ENCODE peak calls at places on chromosomes 6 and 20, in five cellular contexts. L, C, T, R and D are unnamed samples.

GRCh38 chr6:142030115-142030619 is 102.6 kb upstream of the GJE1 start:
- DNase-seq in R (no peak), T (no peak), L (peak; percentile 56), C (no peak), D (no peak)

GRCh38 chr6:161319231-161319630 is 45.4 kb upstream of the AGPAT4 start:
- DNase-seq in T (no peak), R (no peak), C (no peak), L (no peak), D (no peak)

GRCh38 chr6:14144678-14145113 is 27.1 kb downstream of the CD83 start:
- DNase-seq in T (peak; percentile 85), R (peak; percentile 69), C (peak; percentile 80), L (peak; percentile 79), D (peak; percentile 84)

GRCh38 chr20:56460459-56460858 is 8.0 kb upstream of the RTF2 start:
- DNase-seq in T (no peak), R (no peak), L (no peak), C (no peak), D (peak; percentile 42)

GRCh38 chr20:56630086-56630493 is 984 bp downstream of the TFAP2C start:
- DNase-seq in L (peak; percentile 96), T (peak; percentile 85), C (no peak), R (peak; percentile 54), D (no peak)

GRCh38 chr6:169543704-169544103 is 158.1 kb downstream of the WDR27 start:
- DNase-seq in L (no peak), T (no peak), R (no peak), C (no peak), D (no peak)

GRCh38 chr6:140487586-140487985 is 1113.1 kb upstream of the CITED2 start:
- DNase-seq in C (no peak), R (no peak), L (peak; percentile 5), T (no peak), D (no peak)

GRCh38 chr6:34520645-34521462 is 35.3 kb downstream of the SPDEF start:
- DNase-seq in R (no peak), T (no peak), L (no peak), C (no peak), D (no peak)

GRCh38 chr20:36591854-36592641 is 13.5 kb upstream of the RAB5IF start:
- DNase-seq in C (no peak), T (peak; percentile 57), R (peak; percentile 22), L (peak; percentile 64), D (no peak)

GRCh38 chr6:98871057-98871456 is 36.7 kb downstream of the POU3F2 start:
- DNase-seq in R (no peak), L (peak; percentile 5), T (no peak), C (no peak), D (no peak)

GRCh38 chr6:124986146-124986545 is 23.9 kb downstream of the RNF217 start:
- DNase-seq in C (no peak), T (no peak), R (no peak), L (no peak), D (peak; percentile 16)

GRCh38 chr6:124984668-124985338 is 22.6 kb downstream of the RNF217 start:
- DNase-seq in C (no peak), R (no peak), L (peak; percentile 61), T (no peak), D (peak; percentile 27)

GRCh38 chr6:124979294-124979678 is 17.0 kb downstream of the RNF217 start:
- DNase-seq in T (no peak), R (no peak), L (no peak), C (no peak), D (peak; percentile 32)

GRCh38 chr6:124983383-124983782 is 21.1 kb downstream of the RNF217 start:
- DNase-seq in L (no peak), T (no peak), C (no peak), R (no peak), D (peak; percentile 36)

GRCh38 chr6:124982669-124983068 is 20.4 kb downstream of the RNF217 start:
- DNase-seq in T (no peak), L (no peak), C (no peak), R (no peak), D (peak; percentile 19)
- H3K9me2 ChIP-seq in T (no peaks in the 10 kb centered on the region), L (no peaks in the 10 kb centered on the region), C (no peaks in the 10 kb centered on the region), R (no peaks in the 10 kb centered on the region), D (no peaks in the 10 kb centered on the region)

GRCh38 chr20:38269715-38270114 is 9.2 kb upstream of the KIAA1755 start:
- DNase-seq in L (no peak), C (no peak), R (no peak), T (no peak), D (no peak)

GRCh38 chr20:38272961-38273360 is 12.4 kb upstream of the KIAA1755 start:
- DNase-seq in T (no peak), R (no peak), L (peak; percentile 75), C (no peak), D (no peak)

GRCh38 chr20:38271609-38272120 is 11.1 kb upstream of the KIAA1755 start:
- DNase-seq in C (no peak), T (no peak), L (no peak), R (no peak), D (no peak)

GRCh38 chr20:38270869-38271608 is 10.5 kb upstream of the KIAA1755 start:
- DNase-seq in C (no peak), L (peak; percentile 95), R (peak; percentile 26), T (peak; percentile 58), D (no peak)

DNA sequence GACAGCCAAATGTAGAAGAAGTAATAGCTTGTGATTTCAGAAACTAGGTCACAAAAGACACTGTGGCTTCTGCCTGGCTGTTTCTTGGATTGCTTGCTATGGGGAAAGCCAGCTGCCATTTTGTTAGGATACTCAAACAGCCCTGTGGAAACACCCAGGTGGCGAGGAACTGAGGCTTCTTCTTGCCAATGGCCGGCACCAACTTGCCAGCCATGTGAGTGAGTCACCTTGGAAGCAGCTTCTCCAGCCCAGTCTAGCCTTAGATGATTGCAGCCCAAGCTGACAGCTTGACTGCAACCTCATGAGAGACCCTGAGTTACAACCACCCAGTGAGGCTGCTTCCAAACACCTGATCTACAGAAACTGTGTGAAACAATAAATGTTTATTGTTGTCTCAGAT is 11.9 kb upstream of the KIAA1755 start:
- DNase-seq in L (peak; percentile 78), R (no peak), C (no peak), T (no peak), D (no peak)
- H3K9me2 ChIP-seq in L (no peaks in the 10 kb centered on the region), R (no peaks in the 10 kb centered on the region), C (no peaks in the 10 kb centered on the region), T (no peaks in the 10 kb centered on the region), D (no peaks in the 10 kb centered on the region)

GRCh38 chr6:44503471-44503870 is 116.0 kb downstream of the CDC5L start:
- DNase-seq in L (no peak), T (no peak), R (no peak), C (no peak), D (no peak)
- H3K9me2 ChIP-seq in L (no peaks in the 10 kb centered on the region), T (no peaks in the 10 kb centered on the region), R (no peaks in the 10 kb centered on the region), C (no peaks in the 10 kb centered on the region), D (no peaks in the 10 kb centered on the region)

DNA sequence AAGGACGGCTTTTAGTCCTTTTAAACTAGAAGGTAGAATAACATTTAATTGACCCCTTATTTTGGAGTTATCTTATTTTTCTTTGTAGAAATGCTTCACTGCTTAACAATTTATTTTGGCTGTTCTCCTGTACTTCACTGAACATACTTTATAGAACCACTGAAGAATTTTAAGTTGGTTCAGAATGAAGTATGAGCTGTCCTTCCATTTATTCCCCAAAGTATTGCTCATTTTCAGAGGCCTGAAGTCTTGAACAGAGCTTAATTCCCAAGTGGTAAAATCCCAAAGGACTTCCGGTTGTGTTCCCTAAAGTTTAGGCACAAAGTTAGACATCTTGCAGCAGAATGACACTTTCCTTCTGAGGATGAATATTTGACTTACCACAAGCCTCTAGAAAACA is 233.3 kb downstream of the TINAG start:
- DNase-seq in L (peak; percentile 8), T (no peak), C (no peak), R (no peak), D (no peak)
- H3K9me2 ChIP-seq in L (no peaks in the 10 kb centered on the region), T (no peaks in the 10 kb centered on the region), C (no peaks in the 10 kb centered on the region), R (no peaks in the 10 kb centered on the region), D (no peaks in the 10 kb centered on the region)

DNA sequence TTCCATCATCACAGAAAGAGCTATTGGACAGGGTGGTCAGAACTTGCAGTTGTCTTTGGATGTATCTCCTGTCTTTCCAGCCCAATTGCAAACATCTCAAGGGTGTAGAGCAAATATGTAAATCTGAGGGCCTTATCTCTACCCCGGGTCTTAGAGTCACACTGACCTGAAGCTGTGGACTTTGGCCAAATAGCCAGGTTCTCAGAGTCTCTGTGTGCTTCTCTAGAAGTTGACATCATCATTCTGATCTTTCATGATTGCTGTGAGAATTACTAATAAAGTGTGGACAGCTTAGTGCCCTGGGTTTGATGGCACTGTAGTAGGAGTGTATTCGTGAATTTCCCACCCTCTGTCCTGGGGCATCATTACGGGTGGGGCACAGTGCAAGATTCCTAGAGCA is 71.1 kb downstream of the SLC24A3 start:
- DNase-seq in C (no peak), T (peak; percentile 23), L (no peak), R (no peak), D (no peak)
- H3K9me2 ChIP-seq in C (no peaks in the 10 kb centered on the region), T (no peaks in the 10 kb centered on the region), L (no peaks in the 10 kb centered on the region), R (no peaks in the 10 kb centered on the region), D (no peaks in the 10 kb centered on the region)

DNA sequence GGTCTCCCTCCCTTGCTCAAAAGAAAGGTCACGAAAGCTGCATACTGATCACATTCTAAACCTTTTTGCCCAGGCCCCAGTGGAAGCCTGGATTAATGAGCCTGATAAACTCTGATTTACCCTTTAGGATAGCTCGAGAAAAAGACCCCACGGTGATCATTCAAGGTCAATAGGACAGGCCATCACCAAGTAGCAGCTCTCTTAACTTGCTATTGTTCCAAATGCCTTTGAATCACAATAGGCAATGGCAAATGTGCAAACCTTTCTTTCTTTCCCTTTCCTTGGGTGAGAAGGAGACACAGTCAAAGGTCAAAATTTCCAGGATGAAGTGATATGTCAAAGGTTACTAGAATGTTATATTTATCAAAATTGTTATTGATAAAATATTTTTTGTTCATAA is 327.4 kb downstream of the HDGFL1 start:
- DNase-seq in C (no peak), R (no peak), T (no peak), L (no peak), D (no peak)
- H3K9me2 ChIP-seq in C (no peaks in the 10 kb centered on the region), R (no peaks in the 10 kb centered on the region), T (no peaks in the 10 kb centered on the region), L (no peaks in the 10 kb centered on the region), D (no peaks in the 10 kb centered on the region)

GRCh38 chr6:15340775-15341174 is 94.9 kb downstream of the JARID2 start:
- DNase-seq in L (no peak), C (peak; percentile 42), T (no peak), R (no peak), D (no peak)
- H3K9me2 ChIP-seq in L (no peaks in the 10 kb centered on the region), C (no peaks in the 10 kb centered on the region), T (no peaks in the 10 kb centered on the region), R (no peaks in the 10 kb centered on the region), D (no peaks in the 10 kb centered on the region)

DNA sequence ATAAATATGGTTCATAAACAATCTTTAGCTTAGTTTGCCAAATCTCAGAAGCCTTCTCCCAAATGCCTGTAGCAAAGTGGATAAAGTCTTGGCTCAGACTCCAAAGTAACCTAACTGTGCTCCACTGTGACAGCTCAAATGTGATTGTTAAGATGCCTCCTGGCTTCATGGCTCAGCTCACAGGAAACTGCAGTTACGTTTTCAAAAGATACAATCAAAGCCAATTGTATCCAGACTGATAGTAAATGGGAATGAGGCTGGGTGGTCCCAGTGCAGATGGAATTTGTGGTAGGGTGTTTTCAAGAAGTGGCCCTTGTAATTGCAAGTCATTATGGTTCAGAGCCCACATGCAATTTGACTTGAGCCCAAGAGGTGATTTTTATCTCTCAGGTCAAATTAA is 151.2 kb upstream of the TAB2 start:
- DNase-seq in T (no peak), C (no peak), L (no peak), R (no peak), D (no peak)
- H3K9me2 ChIP-seq in T (no peaks in the 10 kb centered on the region), C (no peaks in the 10 kb centered on the region), L (no peaks in the 10 kb centered on the region), R (no peaks in the 10 kb centered on the region), D (no peaks in the 10 kb centered on the region)